ENCODE peak calls at places on chromosomes 13 and 19, in seven cellular contexts. C is endothelial cell; Q is Caco-2; A is activated CD8-positive, alpha-beta T cell treated with anti-CD3 and anti-CD28 coated beads for 36 hours; I is left colon; M is ascending aorta; G is NCI-H187. N is an unnamed sample.

GRCh38 chr13:43305416-43305815 is 282.0 kb downstream of the DNAJC15 start:
- DNase-seq in C (no peak), Q (no peak), A (no peak), I (no peak), M (no peak), G (no peak), N (no peak)

GRCh38 chr13:26949701-26950345 is 189.2 kb upstream of the GPR12 start:
- DNase-seq in C (no peak), Q (no peak), A (no peak), I (no peak), M (no peak), G (no peak), N (no peak)

GRCh38 chr13:73056054-73056962 is 2.5 kb upstream of the KLF5 start:
- DNase-seq in C (no peak), Q (no peak), A (no peak), I (no peak), M (no peak), G (no peak), N (no peak)

GRCh38 chr13:105773887-105774538 is 761.4 kb downstream of the EFNB2 start:
- DNase-seq in C (no peak), Q (peak; percentile 8), A (no peak), I (no peak), M (no peak), G (peak; percentile 50), N (no peak)

GRCh38 chr19:44823373-44823698 is 14.4 kb downstream of the BCAM start:
- DNase-seq in C (no peak), Q (no peak), A (no peak), I (no peak), M (no peak), G (no peak), N (no peak)

GRCh38 chr13:97564929-97565328 is 131.0 kb downstream of the RAP2A start:
- DNase-seq in C (no peak), Q (no peak), A (no peak), I (no peak), M (no peak), G (no peak), N (no peak)

GRCh38 chr19:14118165-14119051 is 846 bp upstream of the PRKACA start:
- DNase-seq in C (no peak), Q (no peak), A (peak; percentile 48), I (peak; percentile 62), M (peak; percentile 79), G (no peak), N (no peak)

GRCh38 chr13:44084146-44084545 is 204.4 kb downstream of the LACC1 start:
- DNase-seq in C (no peak), Q (no peak), A (no peak), I (no peak), M (no peak), G (no peak), N (no peak)

N was measured in NCI-H1417 treated with DMSO at 0.1 percent for 48 hours.